ENCODE peak calls at places on chromosomes 5 and 9, in seven cellular contexts. R, Y, P, E, D, M and B are unnamed samples.

GRCh38 chr9:22201256-22201655 is 192.2 kb upstream of the CDKN2B start:
- DNase-seq in R (peak), P (no peak), E (peak), Y (no peak), D (no peak), M (no peak), B (no peak)

GRCh38 chr9:110217656-110218099 is 9.7 kb upstream of the C9orf152 start:
- DNase-seq in M (no peak), Y (no peak), E (peak), D (peak), P (peak), R (peak), B (no peak)

GRCh38 chr5:181121675-181122561 is 9.1 kb downstream of the OR2V1 start:
- DNase-seq in Y (no peak), E (no peak), D (no peak), R (no peak), M (no peak), P (peak), B (peak)

GRCh38 chr9:98882569-98882923 is 61.2 kb upstream of the COL15A1 start:
- DNase-seq in E (no peak), Y (no peak), R (no peak), D (no peak), P (no peak), M (no peak), B (no peak)

GRCh38 chr5:68376931-68377330 is 161.4 kb downstream of the PIK3R1 start:
- DNase-seq in E (no peak), R (peak), Y (no peak), D (no peak), M (no peak), P (no peak), B (no peak)

GRCh38 chr5:59720063-59720462 is 173.5 kb downstream of the PDE4D start:
- DNase-seq in R (no peak), M (no peak), E (no peak), D (no peak), Y (no peak), P (no peak), B (no peak)

GRCh38 chr5:109199294-109199693 is 210.5 kb downstream of the PJA2 start:
- DNase-seq in R (no peak), P (no peak), E (no peak), D (no peak), Y (no peak), M (no peak), B (no peak)

GRCh38 chr5:109275919-109276318 is 133.9 kb downstream of the PJA2 start:
- DNase-seq in R (no peak), M (no peak), D (no peak), Y (no peak), E (no peak), P (no peak), B (no peak)

GRCh38 chr9:136257381-136258298 is 12.0 kb upstream of the QSOX2 start:
- DNase-seq in E (no peak), P (no peak), Y (no peak), D (no peak), M (no peak), R (no peak), B (no peak)

GRCh38 chr5:135873831-135874230 is 21.8 kb downstream of the IL9 start:
- DNase-seq in D (peak), E (no peak), Y (no peak), P (peak), M (no peak), R (no peak), B (no peak)

GRCh38 chr9:93905473-93906133 is 49.6 kb downstream of the BARX1 start:
- DNase-seq in D (no peak), P (no peak), R (no peak), E (no peak), M (no peak), Y (no peak), B (no peak)

GRCh38 chr5:141369994-141370848 is at the start of gene PCDHGB3:
- DNase-seq in R (peak), M (no peak), D (no peak), Y (no peak), P (peak), E (peak), B (no peak)

GRCh38 chr9:133734600-133735414 is 3.3 kb downstream of the SARDH start:
- DNase-seq in E (no peak), R (no peak), P (peak), D (no peak), Y (no peak), M (peak), B (peak)

GRCh38 chr5:66406761-66407289 is 189.4 kb upstream of the MAST4 start:
- DNase-seq in R (no peak), D (no peak), E (no peak), M (no peak), P (no peak), Y (no peak), B (no peak)

GRCh38 chr9:4102078-4102477 is 197.8 kb downstream of the GLIS3 start:
- DNase-seq in R (no peak), E (no peak), D (no peak), P (no peak), M (no peak), Y (no peak), B (no peak)

GRCh38 chr5:76406014-76406413 is 2.9 kb downstream of the IQGAP2 start:
- DNase-seq in R (no peak), Y (no peak), E (no peak), P (no peak), D (no peak), M (no peak), B (no peak)

DNA sequence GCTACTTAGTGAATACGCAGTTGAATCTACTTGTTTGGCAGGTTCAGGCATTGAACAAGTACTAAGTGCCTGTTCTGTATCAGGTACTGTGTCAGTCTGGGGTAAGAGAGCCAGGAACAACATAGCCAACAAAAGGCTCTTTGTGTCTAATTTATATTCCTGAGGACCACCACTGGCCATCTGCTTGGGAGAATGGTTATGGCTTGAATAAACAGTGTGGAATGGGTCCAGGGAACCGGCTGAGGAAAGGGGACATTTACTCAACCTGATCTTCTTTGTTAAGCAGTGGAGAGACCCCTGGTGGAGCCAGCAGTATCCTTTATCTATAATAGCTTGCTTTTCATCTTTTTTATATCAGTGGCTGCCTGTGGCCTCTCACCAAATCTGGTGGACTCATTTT is 38.6 kb downstream of the EXOSC2 start:
- DNase-seq in M (no peak), Y (no peak), R (peak), E (no peak), P (peak), D (no peak), B (no peak)
- TF ChIP-seq CTCF in M (peak), Y (no peak), R (no peak), E (peak), P (peak), D (peak), B (no peak)

GRCh38 chr5:91244380-91245073 is 138.6 kb downstream of the ARRDC3 start:
- DNase-seq in D (no peak), M (no peak), P (peak), E (no peak), R (no peak), Y (no peak), B (no peak)
- TF ChIP-seq CTCF in D (no peak), M (no peak), P (no peak), E (no peak), R (no peak), Y (no peak), B (peak)

GRCh38 chr5:9365501-9365900 is 180.4 kb downstream of the SEMA5A start:
- DNase-seq in E (no peak), M (no peak), D (no peak), R (no peak), Y (no peak), P (peak), B (no peak)

GRCh38 chr5:9363026-9363793 is 182.7 kb downstream of the SEMA5A start:
- DNase-seq in E (no peak), M (no peak), D (no peak), Y (no peak), P (no peak), R (no peak), B (no peak)

GRCh38 chr5:9358961-9359686 is 186.8 kb downstream of the SEMA5A start:
- DNase-seq in E (peak), D (peak), M (no peak), P (no peak), Y (no peak), R (peak), B (no peak)

GRCh38 chr5:9362600-9362999 is 183.3 kb downstream of the SEMA5A start:
- DNase-seq in Y (no peak), D (no peak), M (no peak), R (no peak), P (no peak), E (no peak), B (no peak)

GRCh38 chr5:9361835-9362234 is 184.0 kb downstream of the SEMA5A start:
- DNase-seq in Y (no peak), P (peak), R (peak), D (peak), M (no peak), E (peak), B (no peak)
- TF ChIP-seq CTCF in Y (peak), P (peak), R (peak), D (peak), M (peak), E (peak), B (peak)

DNA sequence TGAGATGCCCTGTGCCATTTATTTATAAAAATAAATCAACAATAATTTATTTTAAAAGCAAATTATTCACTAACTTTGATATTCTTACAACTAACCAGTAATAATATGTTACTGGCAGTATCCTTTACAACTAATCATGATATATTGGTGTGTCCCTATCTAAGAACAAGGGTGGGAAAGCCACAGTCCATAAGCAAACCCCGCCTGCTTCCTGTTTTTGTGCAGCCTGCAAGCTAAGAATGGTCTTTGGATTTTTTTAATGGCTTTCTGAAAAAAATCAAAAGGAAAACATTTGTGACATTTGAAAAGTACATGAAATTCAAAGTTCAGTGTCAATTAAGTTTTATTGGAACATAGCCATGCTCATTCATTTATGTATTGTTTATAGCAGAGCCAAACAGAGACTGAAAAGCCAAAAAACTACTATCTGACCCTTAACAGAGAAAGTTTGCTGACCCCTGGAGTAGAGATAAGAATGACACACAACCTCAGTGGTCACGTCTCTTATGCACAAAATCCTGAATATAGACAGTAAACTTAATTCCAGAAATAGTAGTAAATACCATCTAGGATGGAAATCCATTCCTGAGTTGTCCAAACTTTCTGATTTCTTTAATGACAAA is 12.8 kb upstream of the TMEM245 start:
- DNase-seq in E (no peak), M (no peak), D (no peak), Y (no peak), P (no peak), R (no peak), B (no peak)
- TF ChIP-seq CTCF in E (no peak), M (no peak), D (no peak), Y (no peak), P (peak), R (no peak), B (no peak)

GRCh38 chr5:138464018-138464387 is 1.3 kb upstream of the EGR1 start:
- DNase-seq in M (peak), R (peak), Y (peak), P (peak), E (peak), D (peak), B (peak)

GRCh38 chr5:138465288-138466057 is at the start of gene EGR1:
- DNase-seq in D (peak), R (peak), E (peak), P (peak), Y (peak), M (peak), B (peak)

GRCh38 chr5:138461343-138462125 is 3.7 kb upstream of the EGR1 start:
- DNase-seq in M (no peak), R (peak), P (peak), D (peak), Y (no peak), E (peak), B (no peak)

GRCh38 chr5:138464388-138465287 is 641 bp upstream of the EGR1 start:
- DNase-seq in P (peak), Y (peak), D (peak), E (peak), M (peak), R (peak), B (peak)

GRCh38 chr5:138463335-138464017 is 1.8 kb upstream of the EGR1 start:
- DNase-seq in P (peak), E (no peak), D (no peak), Y (no peak), M (no peak), R (no peak), B (no peak)
- TF ChIP-seq CTCF in P (peak), E (peak), D (no peak), Y (no peak), M (no peak), R (peak), B (no peak)

DNA sequence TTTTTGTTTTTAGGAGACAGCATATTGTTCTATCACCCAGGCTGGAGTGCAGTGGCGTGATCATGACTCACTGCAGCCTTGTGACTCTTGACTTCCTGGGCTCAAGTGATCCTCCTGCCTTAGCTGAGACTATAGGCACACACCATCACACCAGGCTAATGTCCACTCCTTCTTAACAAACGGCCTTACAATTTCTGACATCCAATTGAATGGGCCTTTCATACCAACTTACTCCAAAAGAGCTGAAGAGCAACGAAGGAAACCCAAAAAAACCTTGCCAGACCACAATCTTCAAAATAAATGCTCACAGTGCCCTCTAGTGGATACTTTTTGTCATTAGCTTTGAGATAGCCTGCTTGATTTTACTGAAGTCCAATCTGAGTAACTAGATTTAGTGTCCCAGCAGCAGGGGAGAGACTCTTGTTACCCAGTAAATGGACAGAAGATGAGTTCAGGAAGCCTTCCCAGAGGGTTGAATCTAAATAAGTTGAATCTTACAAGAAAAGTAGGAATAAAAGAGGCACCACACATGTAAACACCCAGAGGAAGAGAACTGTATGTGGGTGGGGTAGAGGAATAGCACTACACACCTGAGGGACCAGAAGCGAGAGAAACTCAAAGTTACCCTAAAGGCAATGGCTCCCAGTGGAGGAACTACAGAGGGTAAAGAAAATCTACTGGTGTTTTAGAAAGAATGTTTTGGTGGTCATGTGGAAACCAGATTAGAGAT is 9.3 kb downstream of the ZNF622 start:
- DNase-seq in M (no peak), P (peak), E (peak), D (peak), R (peak), Y (no peak), B (no peak)
- TF ChIP-seq CTCF in M (peak), P (peak), E (peak), D (peak), R (peak), Y (peak), B (peak)

GRCh38 chr9:15513335-15513734 is 2.6 kb upstream of the PSIP1 start:
- DNase-seq in P (peak), E (peak), R (peak), M (no peak), Y (no peak), D (peak), B (no peak)
- TF ChIP-seq CTCF in P (peak), E (peak), R (no peak), M (peak), Y (no peak), D (peak), B (peak)